ENCODE peak calls at places on chromosomes 1 and 21, in five cellular contexts. V is body of pancreas, I is fibroblast of villous mesenchyme, L is cardiac muscle cell, P is kidney epithelial cell. X is an unnamed sample.

GRCh38 chr1:108877324-108877812 is 583 bp downstream of the GPSM2 start:
- DNase-seq in L (no peak), P (no peak), V (no peak), I (peak), X (no peak)

GRCh38 chr1:232176222-232176621 is 453.7 kb downstream of the SIPA1L2 start:
- DNase-seq in P (no peak), I (no peak), L (no peak), V (no peak), X (no peak)

GRCh38 chr21:34073749-34074282 is 438 bp downstream of the MRPS6 start:
- DNase-seq in P (no peak), L (peak), V (no peak), I (no peak), X (no peak)

GRCh38 chr1:53110370-53111072 is 31.9 kb downstream of the SLC1A7 start:
- DNase-seq in L (no peak), I (peak), V (no peak), P (no peak), X (no peak)

GRCh38 chr1:34984435-34985062 is 598 bp downstream of the TMEM35B start:
- DNase-seq in L (peak), P (no peak), I (peak), V (no peak), X (no peak)

GRCh38 chr1:225449261-225449660 is 21.4 kb upstream of the LBR start:
- DNase-seq in L (no peak), I (no peak), P (peak), V (no peak), X (peak)

GRCh38 chr1:151606867-151607266 is 5.0 kb upstream of the SNX27 start:
- DNase-seq in L (no peak), P (no peak), V (no peak), I (no peak), X (no peak)

GRCh38 chr1:24765308-24765988 is 20.2 kb downstream of the CLIC4 start:
- DNase-seq in I (peak), P (no peak), L (no peak), V (no peak), X (no peak)

GRCh38 chr1:65141918-65142317 is 6.1 kb upstream of the AK4 start:
- DNase-seq in I (no peak), L (no peak), V (no peak), P (no peak), X (no peak)

GRCh38 chr1:36352910-36353878 is 29.7 kb upstream of the EVA1B start:
- DNase-seq in L (no peak), V (no peak), P (no peak), I (peak), X (no peak)

GRCh38 chr1:115222616-115223402 is 115.2 kb downstream of the NGF start:
- DNase-seq in P (peak), V (no peak), I (no peak), L (no peak), X (peak)

GRCh38 chr1:78490861-78491310 is at the start of gene PTGFR:
- DNase-seq in P (no peak), L (peak), I (peak), V (peak), X (no peak)

GRCh38 chr1:197980457-197980856 is 63.3 kb downstream of the LHX9 start:
- DNase-seq in P (no peak), L (no peak), V (no peak), I (no peak), X (no peak)

GRCh38 chr1:243440406-243440805 is 184.6 kb downstream of the SDCCAG8 start:
- DNase-seq in P (no peak), V (no peak), L (no peak), I (no peak), X (no peak)

GRCh38 chr1:163588796-163589195 is 267.0 kb downstream of the NUF2 start:
- DNase-seq in L (no peak), P (no peak), V (no peak), I (no peak), X (no peak)

GRCh38 chr1:204859885-204860284 is 10.8 kb upstream of the NFASC start:
- DNase-seq in P (no peak), I (no peak), V (no peak), L (no peak), X (no peak)

GRCh38 chr1:59595774-59596173 is 219.0 kb upstream of the HOOK1 start:
- DNase-seq in V (no peak), I (peak), L (no peak), P (no peak), X (no peak)

GRCh38 chr1:239731079-239731744 is 344.8 kb downstream of the CHRM3 start:
- DNase-seq in V (no peak), I (no peak), P (no peak), L (no peak), X (no peak)

GRCh38 chr1:202926578-202927491 is at the start of gene KLHL12:
- DNase-seq in P (peak), I (peak), L (peak), V (peak), X (peak)

GRCh38 chr1:193408782-193409293 is 222.4 kb upstream of the B3GALT2 start:
- DNase-seq in L (peak), I (peak), V (peak), P (peak), X (peak)

GRCh38 chr1:14765773-14766172 is 167.3 kb downstream of the KAZN start:
- DNase-seq in I (no peak), V (no peak), L (no peak), P (no peak), X (no peak)

GRCh38 chr1:147086129-147086528 is 86.1 kb downstream of the PRKAB2 start:
- DNase-seq in V (no peak), P (no peak), I (no peak), L (no peak), X (no peak)

GRCh38 chr1:225746361-225747179 is 31.1 kb upstream of the SRP9 start:
- DNase-seq in V (peak), P (peak), I (peak), L (no peak), X (peak)

GRCh38 chr21:34614443-34614692 is 545 bp downstream of the RCAN1 start:
- DNase-seq in I (no peak), P (no peak), V (no peak), L (no peak), X (no peak)

GRCh38 chr1:168392958-168393357 is 112.3 kb downstream of the TBX19 start:
- DNase-seq in L (no peak), P (no peak), V (no peak), I (no peak), X (no peak)

GRCh38 chr1:29453502-29454240 is 217.3 kb downstream of the PTPRU start:
- DNase-seq in V (peak), L (peak), P (no peak), I (peak), X (peak)

GRCh38 chr1:40309374-40310128 is 7.5 kb downstream of the COL9A2 start:
- DNase-seq in V (no peak), P (no peak), I (no peak), L (no peak), X (peak)

GRCh38 chr1:3055051-3055450 is 14.0 kb upstream of the PRDM16 start:
- DNase-seq in P (no peak), V (no peak), L (no peak), I (no peak), X (no peak)

GRCh38 chr1:211259596-211260126 is 495 bp downstream of the RCOR3 start:
- DNase-seq in I (no peak), P (no peak), V (peak), L (no peak), X (no peak)

GRCh38 chr1:206101351-206101750 is 15.8 kb downstream of the AVPR1B start:
- DNase-seq in I (no peak), P (no peak), L (no peak), V (no peak), X (no peak)

GRCh38 chr1:64663654-64664053 is 81.2 kb upstream of the RAVER2 start:
- DNase-seq in P (no peak), V (no peak), I (no peak), L (peak), X (no peak)

GRCh38 chr1:243323481-243323880 is 67.6 kb downstream of the SDCCAG8 start:
- DNase-seq in V (no peak), L (no peak), P (no peak), I (peak), X (no peak)

GRCh38 chr1:200684015-200684414 is 14.3 kb upstream of the DDX59 start:
- DNase-seq in L (no peak), I (no peak), P (no peak), V (no peak), X (no peak)

DNA sequence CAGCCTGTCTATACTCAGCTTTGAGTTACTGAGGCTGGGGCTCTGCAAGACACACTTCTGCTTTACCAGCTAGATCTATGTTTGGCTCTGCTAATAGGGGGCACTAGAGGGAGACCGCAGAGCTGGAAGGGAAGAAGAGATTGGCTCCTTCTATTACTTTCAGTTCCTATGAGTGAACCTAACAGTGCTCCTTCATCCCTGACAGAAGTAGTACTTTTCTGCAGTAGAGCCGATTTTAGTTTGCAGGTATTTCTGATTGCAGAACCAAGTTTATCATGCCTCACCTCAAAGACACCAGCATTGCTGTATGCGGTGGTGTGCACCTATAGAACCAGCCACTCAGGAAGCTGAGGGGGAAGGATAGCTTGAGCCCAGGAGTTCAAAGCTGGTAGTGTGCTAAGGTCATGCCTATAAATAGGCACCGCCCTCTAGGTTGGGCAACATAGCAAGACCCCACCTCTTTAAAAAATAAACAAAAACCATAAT is 5.7 kb upstream of the ZDHHC18 start:
- DNase-seq in L (no peak), P (no peak), I (no peak), V (no peak), X (no peak)
- TF ChIP-seq CTCF in L (peak), P (no peak), I (peak), V (no peak), X (peak)

DNA sequence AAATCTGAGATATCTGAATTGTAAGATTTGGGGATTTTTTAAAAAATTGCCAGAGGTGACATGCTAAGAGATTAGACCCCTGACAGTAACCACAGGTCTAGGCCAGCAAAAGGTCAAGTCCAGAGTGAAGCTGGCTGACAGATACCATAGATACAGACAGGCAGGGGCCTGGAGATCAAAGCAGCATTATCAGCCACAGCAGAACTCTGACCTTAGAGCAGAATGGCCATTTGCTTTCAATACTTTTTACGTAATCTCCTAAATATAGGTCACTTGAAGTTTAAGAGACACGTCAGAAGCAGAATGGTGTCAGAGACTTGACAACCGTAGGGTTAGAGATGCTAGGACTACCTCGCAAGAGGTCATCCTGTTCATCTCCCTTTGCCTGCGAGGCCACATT is 40.8 kb upstream of the RXRG start:
- DNase-seq in I (no peak), P (no peak), L (peak), V (no peak), X (no peak)
- TF ChIP-seq CTCF in I (no peak), P (no peak), L (no peak), V (no peak), X (no peak)

GRCh38 chr21:44303490-44303981 is 3.7 kb downstream of the PFKL start:
- DNase-seq in V (peak), L (no peak), P (peak), I (no peak), X (peak)

GRCh38 chr21:44306926-44307687 is 7.3 kb downstream of the PFKL start:
- DNase-seq in V (no peak), I (no peak), P (no peak), L (no peak), X (no peak)

GRCh38 chr21:44304041-44304738 is 4.3 kb downstream of the PFKL start:
- DNase-seq in L (no peak), P (no peak), I (no peak), V (no peak), X (no peak)

GRCh38 chr21:44305691-44306090 is 5.8 kb downstream of the PFKL start:
- DNase-seq in V (no peak), P (no peak), L (no peak), I (no peak), X (no peak)

GRCh38 chr21:44304846-44305245 is 5.0 kb downstream of the PFKL start:
- DNase-seq in P (no peak), V (peak), I (peak), L (peak), X (no peak)
- TF ChIP-seq CTCF in P (peak), V (peak), I (peak), L (peak), X (peak)

GRCh38 chr1:44170281-44170823 is 28.9 kb upstream of the KLF18 start:
- DNase-seq in V (no peak), I (peak), L (no peak), P (no peak), X (no peak)
- TF ChIP-seq CTCF in V (no peak), I (peak), L (peak), P (no peak), X (peak)